ENCODE peak calls at places on chromosomes 4 and X, in five cellular contexts. E is OCI-LY7; C is GM04503; R is mucosa of gallbladder; J is stimulated activated CD4-positive, alpha-beta T cell treated with anti-CD3 and anti-CD28 coated beads, Interleukin-4, amount 100 ng/mL, for 1 hour. N is an unnamed sample.

GRCh38 chrX:46961574-46962279 is 49.5 kb downstream of the JADE3 start:
- DNase-seq in E (peak), C (no peak), R (no peak), J (no peak), N (no peak)

GRCh38 chrX:103878466-103879151 is 46.6 kb upstream of the RAB9B start:
- DNase-seq in R (no peak), J (no peak), C (peak), E (no peak), N (no peak)

GRCh38 chr4:89496851-89497250 is 189.3 kb upstream of the GPRIN3 start:
- DNase-seq in C (no peak), R (no peak), E (no peak), J (no peak), N (no peak)

GRCh38 chr4:120830204-120830603 is 92.3 kb downstream of the PRDM5 start:
- DNase-seq in E (no peak), R (no peak), C (no peak), J (no peak), N (no peak)

GRCh38 chr4:26412381-26413372 is 77.6 kb downstream of the CCKAR start:
- DNase-seq in R (no peak), C (no peak), J (no peak), E (no peak), N (peak)

GRCh38 chrX:5876984-5877655 is 351.5 kb downstream of the NLGN4X start:
- DNase-seq in C (no peak), J (no peak), E (peak), R (no peak), N (peak)

GRCh38 chr4:66785479-66785878 is 759.8 kb downstream of the CENPC start:
- DNase-seq in C (no peak), J (no peak), R (no peak), E (no peak), N (no peak)

GRCh38 chrX:132331000-132331399 is 111.8 kb upstream of the RAP2C start:
- DNase-seq in R (no peak), C (no peak), E (no peak), J (no peak), N (no peak)

GRCh38 chrX:69038188-69038587 is 127.1 kb downstream of the PJA1 start:
- DNase-seq in C (no peak), J (no peak), R (no peak), E (no peak), N (peak)

GRCh38 chr4:29539226-29539625 is 1180.9 kb upstream of the PCDH7 start:
- DNase-seq in J (no peak), R (no peak), E (no peak), C (no peak), N (no peak)

GRCh38 chr4:55468724-55469123 is 73.0 kb downstream of the TMEM165 start:
- DNase-seq in C (no peak), J (no peak), R (no peak), E (no peak), N (no peak)

GRCh38 chr4:186840771-186841301 is 117.2 kb upstream of the FAT1 start:
- DNase-seq in C (no peak), E (no peak), J (no peak), R (no peak), N (no peak)

GRCh38 chr4:147860960-147861359 is 129.1 kb downstream of the ARHGAP10 start:
- DNase-seq in E (no peak), J (no peak), R (peak), C (no peak), N (no peak)

GRCh38 chrX:21940356-21940829 is at the start of gene SMS:
- DNase-seq in C (no peak), R (peak), E (peak), J (peak), N (peak)

GRCh38 chr4:8740666-8741395 is 130.8 kb downstream of the HMX1 start:
- DNase-seq in R (no peak), E (no peak), C (no peak), J (no peak), N (no peak)

GRCh38 chr4:156778606-156779005 is 193.0 kb downstream of the PDGFC start:
- DNase-seq in J (no peak), R (no peak), C (peak), E (no peak), N (no peak)

GRCh38 chrX:45850775-45851433 is 650.2 kb upstream of the DIPK2B start:
- DNase-seq in R (no peak), C (no peak), E (no peak), J (peak), N (no peak)

GRCh38 chr4:155509619-155510018 is 132.9 kb upstream of the MAP9 start:
- DNase-seq in J (no peak), R (no peak), C (no peak), E (no peak), N (no peak)

GRCh38 chrX:154815274-154815818 is 10.1 kb upstream of the MPP1 start:
- DNase-seq in C (no peak), R (no peak), J (no peak), E (no peak), N (no peak)

GRCh38 chr4:22625301-22625700 is 67.4 kb upstream of the GBA3 start:
- DNase-seq in C (no peak), J (no peak), R (no peak), E (no peak), N (no peak)

GRCh38 chr4:45423876-45424275 is 697.5 kb upstream of the GNPDA2 start:
- DNase-seq in R (no peak), E (no peak), C (no peak), J (no peak), N (no peak)

GRCh38 chr4:71833175-71833900 is 49.5 kb upstream of the GC start:
- DNase-seq in E (no peak), J (no peak), C (no peak), R (peak), N (peak)

GRCh38 chr4:72531322-72531721 is 37.7 kb downstream of the ADAMTS3 start:
- DNase-seq in C (no peak), E (no peak), R (no peak), J (no peak), N (no peak)

GRCh38 chrX:112769034-112769433 is 71.6 kb downstream of the AMOT start:
- DNase-seq in C (peak), E (no peak), R (no peak), J (no peak), N (no peak)

GRCh38 chr4:156144961-156145360 is 191.3 kb upstream of the CTSO start:
- DNase-seq in E (no peak), R (no peak), C (no peak), J (no peak), N (no peak)

GRCh38 chr4:5051692-5052423 is 578 bp downstream of the STK32B start:
- DNase-seq in E (no peak), R (no peak), C (no peak), J (no peak), N (no peak)

GRCh38 chrX:148500428-148501120 is at the start of gene AFF2:
- DNase-seq in C (no peak), J (peak), R (no peak), E (peak), N (peak)

GRCh38 chr4:107824367-107825071 is at the start of gene SGMS2:
- DNase-seq in E (no peak), C (peak), J (peak), R (peak), N (peak)

GRCh38 chrX:38868941-38869378 is 67.7 kb downstream of the MID1IP1 start:
- DNase-seq in E (no peak), J (no peak), R (no peak), C (peak), N (no peak)

GRCh38 chr4:187128971-187129370 is 405.3 kb upstream of the FAT1 start:
- DNase-seq in J (no peak), E (no peak), C (no peak), R (no peak), N (no peak)

GRCh38 chrX:72272868-72273267 is 4.2 kb downstream of the RPS4X start:
- DNase-seq in E (no peak), R (no peak), C (no peak), J (no peak), N (no peak)

GRCh38 chr4:74104145-74104544 is 5.2 kb upstream of the CXCL2 start:
- DNase-seq in C (no peak), J (no peak), E (no peak), R (peak), N (no peak)

GRCh38 chrX:20067709-20068315 is 48.9 kb downstream of the MAP7D2 start:
- DNase-seq in E (no peak), R (peak), J (no peak), C (peak), N (peak)

GRCh38 chr4:123976285-123976684 is 579.7 kb downstream of the SPRY1 start:
- DNase-seq in J (no peak), R (no peak), E (peak), C (no peak), N (no peak)

GRCh38 chr4:76782837-76783236 is 115.1 kb downstream of the SOWAHB start:
- DNase-seq in J (no peak), R (no peak), E (no peak), C (peak), N (no peak)

GRCh38 chr4:2366252-2367192 is 51.9 kb downstream of the ZFYVE28 start:
- DNase-seq in J (no peak), C (no peak), E (no peak), R (no peak), N (no peak)

GRCh38 chr4:159027535-159027934 is 75.3 kb upstream of the RAPGEF2 start:
- DNase-seq in E (no peak), C (no peak), J (no peak), R (no peak), N (no peak)

GRCh38 chrX:155216940-155217450 is 735 bp downstream of the VBP1 start:
- DNase-seq in E (peak), R (no peak), J (no peak), C (no peak), N (no peak)